ENCODE peak calls at places on chromosomes 3 and 15, in eight cellular contexts. L is SK-N-SH, U is HL-60, M is K562, I is Panc1, X is endothelial cell of umbilical vein, Y is HCT116, O is GM23338. K is an unnamed sample.

GRCh38 chr3:112199622-112200316 is 66.7 kb upstream of the GCSAM start:
- DNase-seq in Y (peak), X (no peak), L (no peak), M (no peak), U (no peak), I (no peak), O (no peak), K (no peak)

GRCh38 chr3:440826-441225 is 244.3 kb downstream of the CHL1 start:
- DNase-seq in I (no peak), X (no peak), L (no peak), O (no peak), M (no peak), U (no peak), Y (no peak), K (no peak)

GRCh38 chr3:54954019-54954418 is 26.2 kb upstream of the LRTM1 start:
- DNase-seq in U (no peak), X (no peak), L (peak), M (no peak), Y (no peak), I (no peak), O (peak), K (no peak)

GRCh38 chr3:139794469-139795265 is 116.9 kb upstream of the NMNAT3 start:
- DNase-seq in I (no peak), M (peak), U (no peak), Y (no peak), O (no peak), X (no peak), L (no peak), K (no peak)

GRCh38 chr3:120280566-120280965 is 4.5 kb downstream of the GPR156 start:
- DNase-seq in I (no peak), U (no peak), Y (no peak), L (no peak), O (no peak), X (no peak), M (no peak), K (no peak)

GRCh38 chr3:111249421-111249820 is 177.8 kb downstream of the NECTIN3 start:
- DNase-seq in M (no peak), O (no peak), U (no peak), I (no peak), Y (no peak), L (no peak), X (no peak), K (no peak)

GRCh38 chr15:43440721-43441281 is 52.2 kb downstream of the TP53BP1 start:
- DNase-seq in L (peak), U (peak), I (peak), O (peak), Y (peak), X (peak), M (peak), K (no peak)

GRCh38 chr15:57150066-57150865 is 226.0 kb upstream of the CGNL1 start:
- DNase-seq in I (no peak), O (no peak), U (no peak), Y (no peak), L (no peak), M (no peak), X (peak), K (no peak)

GRCh38 chr3:46325645-46326300 is 28.1 kb upstream of the CCR2 start:
- DNase-seq in I (no peak), U (no peak), O (no peak), M (no peak), X (no peak), L (no peak), Y (no peak), K (no peak)

GRCh38 chr3:127476936-127477335 is 113.6 kb downstream of the TPRA1 start:
- DNase-seq in M (no peak), L (no peak), U (no peak), O (no peak), I (no peak), Y (no peak), X (no peak), K (peak)

GRCh38 chr15:97995881-97996603 is 35.5 kb downstream of the ARRDC4 start:
- DNase-seq in L (no peak), I (no peak), X (peak), Y (no peak), O (peak), M (peak), U (no peak), K (no peak)

GRCh38 chr15:88630798-88631463 is 7.9 kb upstream of the ISG20 start:
- DNase-seq in X (no peak), Y (no peak), M (no peak), U (no peak), I (no peak), L (no peak), O (no peak), K (peak)

GRCh38 chr3:140438736-140439505 is 238.9 kb upstream of the TRIM42 start:
- DNase-seq in M (no peak), L (no peak), O (no peak), Y (no peak), I (no peak), U (no peak), X (no peak), K (no peak)

GRCh38 chr3:50126287-50127211 is 28.6 kb upstream of the SEMA3F start:
- DNase-seq in O (peak), U (no peak), Y (no peak), X (no peak), M (no peak), L (peak), I (no peak), K (peak)

GRCh38 chr3:58999134-58999778 is 50.6 kb downstream of the CFAP20DC start:
- DNase-seq in L (no peak), M (peak), Y (no peak), I (no peak), O (no peak), U (no peak), X (no peak), K (no peak)

GRCh38 chr3:73499787-73500186 is 125.0 kb downstream of the PDZRN3 start:
- DNase-seq in L (no peak), I (no peak), M (no peak), Y (no peak), O (no peak), U (no peak), X (no peak), K (no peak)

GRCh38 chr15:74400313-74400850 is 32.9 kb upstream of the CYP11A1 start:
- DNase-seq in Y (no peak), I (no peak), X (no peak), M (no peak), U (no peak), O (no peak), L (no peak), K (no peak)

GRCh38 chr15:51970981-51971352 is 611 bp downstream of the LEO1 start:
- DNase-seq in U (no peak), X (no peak), M (no peak), O (no peak), I (no peak), L (peak), Y (no peak), K (no peak)

GRCh38 chr3:74630602-74631001 is 16.1 kb upstream of the CNTN3 start:
- DNase-seq in L (no peak), Y (no peak), I (no peak), M (no peak), O (peak), X (no peak), U (no peak), K (no peak)

GRCh38 chr15:90624278-90624930 is 92.7 kb upstream of the BLM start:
- DNase-seq in M (no peak), Y (no peak), L (no peak), U (no peak), O (no peak), X (no peak), I (no peak), K (no peak)

GRCh38 chr3:4564928-4565586 is 71.9 kb downstream of the ITPR1 start:
- DNase-seq in L (no peak), I (no peak), U (no peak), O (no peak), Y (no peak), X (no peak), M (peak), K (no peak)

GRCh38 chr3:4561661-4562060 is 68.5 kb downstream of the ITPR1 start:
- DNase-seq in X (no peak), M (no peak), I (no peak), U (no peak), O (no peak), Y (no peak), L (no peak), K (no peak)

GRCh38 chr3:4568831-4569230 is 75.7 kb downstream of the ITPR1 start:
- DNase-seq in O (peak), L (no peak), Y (no peak), I (no peak), M (no peak), U (no peak), X (no peak), K (no peak)

GRCh38 chr3:4562595-4562994 is 69.4 kb downstream of the ITPR1 start:
- DNase-seq in L (no peak), I (no peak), U (no peak), X (no peak), O (no peak), M (no peak), Y (no peak), K (no peak)

DNA sequence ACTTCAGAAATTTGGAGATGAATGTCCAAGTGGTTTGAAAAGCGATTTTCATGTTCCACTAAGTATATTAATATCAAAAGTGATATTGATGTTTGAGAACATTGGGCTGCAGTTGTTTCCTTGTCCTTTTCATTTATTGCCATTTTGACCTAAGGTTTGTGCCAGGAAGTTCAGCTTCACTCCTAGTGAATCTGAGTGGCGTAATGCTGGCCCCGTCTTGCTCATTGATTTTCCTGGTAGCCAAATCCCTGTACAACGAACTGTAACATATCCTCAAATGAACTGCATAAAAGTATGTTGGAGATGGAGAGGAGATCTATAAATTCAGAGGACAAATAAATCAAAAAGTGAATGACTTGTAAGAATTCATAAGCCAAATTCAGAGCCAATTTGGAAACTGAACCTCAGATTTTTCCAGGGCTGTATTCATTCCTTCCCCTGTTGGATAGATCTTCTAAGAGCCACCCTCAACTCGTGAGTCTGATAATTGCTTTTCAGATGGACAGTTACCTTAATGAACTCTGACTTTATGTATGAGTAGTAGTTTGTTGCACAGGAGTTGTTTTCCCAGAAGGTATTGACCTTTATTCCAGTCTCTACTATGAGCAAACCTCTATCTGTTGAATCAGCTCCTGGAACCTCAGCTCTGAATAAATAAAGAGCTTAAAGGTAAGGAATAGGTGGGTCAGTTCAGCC is 72.8 kb downstream of the ITPR1 start:
- DNase-seq in X (no peak), M (no peak), L (no peak), I (no peak), U (no peak), Y (no peak), O (no peak), K (no peak)
- H3K27ac ChIP-seq in X (no peak), M (no peak), L (no peak), I (no peak), U (no peak), Y (no peak), O (no peak), K (no peak)

DNA sequence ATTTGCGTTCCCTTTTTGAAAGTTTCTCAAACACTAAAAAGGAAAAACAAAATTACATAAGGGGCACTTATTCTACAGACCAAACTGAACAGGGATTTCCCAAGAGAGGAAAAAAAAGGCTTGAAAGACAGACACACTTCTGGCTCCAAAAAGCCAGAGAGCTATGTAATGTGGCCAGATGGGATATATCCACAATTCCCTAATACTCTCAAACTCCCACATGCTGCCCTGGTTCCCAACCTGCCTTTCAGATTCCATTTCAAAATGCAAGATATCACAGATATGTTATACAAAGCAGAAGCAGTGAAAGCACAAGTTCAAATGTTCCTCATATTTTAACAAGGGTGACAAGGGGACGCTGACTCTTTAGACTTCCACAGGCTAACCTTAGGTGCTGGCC is 1.5 kb downstream of the FRMD4B start:
- DNase-seq in I (no peak), U (no peak), L (no peak), O (no peak), Y (no peak), X (no peak), M (no peak), K (no peak)
- H3K4me3 ChIP-seq in I (no peak), U (no peak), L (peak), O (no peak), Y (no peak), X (no peak), M (no peak), K (peak)

GRCh38 chr15:92393287-92393993 is at the start of gene ST8SIA2:
- DNase-seq in X (peak), U (peak), L (peak), M (no peak), O (peak), I (no peak), Y (no peak), K (no peak)
- TF ChIP-seq POLR2AphosphoS5 in X (no peak), U (no peak), L (no peak), M (no peak), O (no peak), I (no peak), Y (no peak), K (no peak)

GRCh38 chr3:14431556-14431927 is 29.1 kb downstream of the SLC6A6 start:
- DNase-seq in I (no peak), O (peak), M (peak), U (peak), Y (no peak), X (no peak), L (no peak), K (peak)
- H3K27ac ChIP-seq in I (peak), O (no peak), M (peak), U (peak), Y (peak), X (peak), L (peak), K (peak)

GRCh38 chr15:85624241-85624855 is 170.4 kb downstream of the KLHL25 start:
- DNase-seq in L (no peak), I (no peak), O (no peak), M (no peak), Y (no peak), U (peak), X (peak), K (no peak)

GRCh38 chr15:85622432-85622831 is 172.3 kb downstream of the KLHL25 start:
- DNase-seq in X (no peak), L (no peak), O (no peak), U (no peak), Y (no peak), I (no peak), M (no peak), K (no peak)

GRCh38 chr15:85625431-85625830 is 169.3 kb downstream of the KLHL25 start:
- DNase-seq in O (no peak), U (no peak), I (no peak), X (no peak), M (no peak), L (no peak), Y (no peak), K (no peak)

GRCh38 chr15:85625856-85626255 is 168.9 kb downstream of the KLHL25 start:
- DNase-seq in M (no peak), L (no peak), O (no peak), X (no peak), Y (no peak), I (no peak), U (no peak), K (no peak)

DNA sequence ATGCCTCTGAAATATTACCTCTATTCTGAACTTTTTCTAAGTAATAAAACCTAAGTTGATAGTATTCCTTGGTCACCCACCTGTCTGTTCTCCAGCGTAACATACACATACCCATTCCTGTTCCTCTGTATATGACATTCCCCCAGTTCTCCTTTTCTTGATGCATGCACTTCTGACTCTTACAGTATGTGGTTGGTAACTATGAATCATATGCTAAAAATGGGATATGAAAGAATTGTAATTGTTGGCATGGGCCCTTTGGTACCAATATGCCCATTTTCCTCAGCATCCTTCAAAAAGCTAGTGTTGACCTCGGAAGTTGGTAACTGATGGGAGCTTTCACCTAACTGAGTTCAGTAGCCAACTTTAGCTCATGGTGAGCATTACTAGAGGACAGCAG is 171.1 kb downstream of the KLHL25 start:
- DNase-seq in O (no peak), U (no peak), L (no peak), X (no peak), I (no peak), M (no peak), Y (no peak), K (no peak)
- H3K4me3 ChIP-seq in O (no peak), U (no peak), L (no peak), X (no peak), I (no peak), M (no peak), Y (no peak), K (peak)

GRCh38 chr3:188051801-188052228 is 102.1 kb upstream of the LPP start:
- DNase-seq in Y (no peak), L (no peak), M (no peak), X (no peak), O (peak), U (no peak), I (no peak), K (no peak)
- TF ChIP-seq POLR2AphosphoS5 in Y (no peak), L (no peak), M (no peak), X (no peak), O (no peak), U (no peak), I (no peak), K (no peak)

GRCh38 chr3:15800327-15800726 is 2.5 kb upstream of the ANKRD28 start:
- DNase-seq in O (no peak), I (no peak), M (no peak), X (no peak), Y (no peak), U (no peak), L (no peak), K (no peak)
- H3K27ac ChIP-seq in O (no peak), I (peak), M (peak), X (no peak), Y (no peak), U (peak), L (peak), K (no peak)